ENCODE peak calls at places on chromosome 20, in seven cellular contexts. D is AG20443; F is AG09309; A is stimulated activated naive B cell treated with anti-CD40 and anti-IgM and Interleukin-4, amounts not matched to agents 10 μg/mL and 1 μg/mL and 100 μg/mL, for 72 hours; Z is fibroblast of villous mesenchyme; U is body of pancreas; R is substantia nigra. V is an unnamed sample.

GRCh38 chr20:32397567-32398084 is 39.5 kb downstream of the ASXL1 start:
- DNase-seq in F (no peak), A (no peak), R (no peak), D (no peak), U (no peak), Z (no peak), V (no peak)

GRCh38 chr20:59824711-59825562 is 108.5 kb downstream of the SYCP2 start:
- DNase-seq in U (no peak), D (no peak), Z (no peak), A (no peak), R (no peak), F (no peak), V (no peak)

GRCh38 chr20:17667445-17667844 is 14.6 kb downstream of the RRBP1 start:
- DNase-seq in D (no peak), R (no peak), U (no peak), A (no peak), Z (no peak), F (no peak), V (no peak)

GRCh38 chr20:45053441-45054351 is 47.2 kb downstream of the KCNS1 start:
- DNase-seq in Z (no peak), U (no peak), F (no peak), R (no peak), A (no peak), D (no peak), V (no peak)

GRCh38 chr20:61939691-61940360 is 125.9 kb downstream of the TAF4 start:
- DNase-seq in D (no peak), R (no peak), F (no peak), A (no peak), U (no peak), Z (no peak), V (no peak)

GRCh38 chr20:38277691-38278090 is 17.2 kb upstream of the KIAA1755 start:
- DNase-seq in R (no peak), D (no peak), U (no peak), F (no peak), Z (no peak), A (no peak), V (no peak)

GRCh38 chr20:46700481-46700880 is 9.0 kb upstream of the SLC2A10 start:
- DNase-seq in F (no peak), Z (no peak), R (no peak), A (no peak), D (no peak), U (no peak), V (no peak)

GRCh38 chr20:54221383-54221782 is 13.5 kb downstream of the PFDN4 start:
- DNase-seq in F (no peak), A (no peak), U (no peak), R (no peak), D (no peak), Z (no peak), V (no peak)

GRCh38 chr20:33789109-33789857 is 21.9 kb upstream of the CHMP4B start:
- DNase-seq in D (peak), A (no peak), F (peak), R (no peak), U (peak), Z (peak), V (peak)

GRCh38 chr20:9330151-9330550 is 184.2 kb upstream of the LAMP5 start:
- DNase-seq in D (no peak), A (no peak), Z (no peak), R (no peak), F (no peak), U (no peak), V (no peak)

GRCh38 chr20:58294497-58295455 is 14.7 kb upstream of the RAB22A start:
- DNase-seq in F (no peak), U (no peak), A (no peak), D (no peak), R (no peak), Z (no peak), V (no peak)

GRCh38 chr20:33415948-33416347 is 14.6 kb upstream of the CDK5RAP1 start:
- DNase-seq in U (no peak), A (no peak), R (no peak), Z (peak), D (peak), F (no peak), V (no peak)

GRCh38 chr20:34547844-34548613 is 10.5 kb upstream of the MAP1LC3A start:
- DNase-seq in U (no peak), D (no peak), Z (no peak), F (no peak), A (no peak), R (no peak), V (no peak)

GRCh38 chr20:61253264-61253639 is 1.2 kb downstream of the CDH4 start:
- DNase-seq in F (no peak), R (no peak), Z (peak), D (peak), A (no peak), U (no peak), V (no peak)

GRCh38 chr20:62652894-62653305 is 10.6 kb downstream of the SLCO4A1 start:
- DNase-seq in U (no peak), F (no peak), Z (peak), D (no peak), A (no peak), R (no peak), V (no peak)

GRCh38 chr20:11544029-11544678 is 373.5 kb upstream of the BTBD3 start:
- DNase-seq in U (peak), A (no peak), D (peak), F (peak), Z (peak), R (no peak), V (peak)

GRCh38 chr20:33674294-33675126 is at the start of gene NECAB3:
- DNase-seq in Z (peak), U (peak), A (peak), F (no peak), D (peak), R (peak), V (no peak)

GRCh38 chr20:647479-648019 is 5.5 kb downstream of the SRXN1 start:
- DNase-seq in A (no peak), U (no peak), R (no peak), F (no peak), D (no peak), Z (no peak), V (no peak)

GRCh38 chr20:14616003-14616402 is 278.6 kb upstream of the FLRT3 start:
- DNase-seq in D (no peak), A (no peak), Z (no peak), U (no peak), R (no peak), F (no peak), V (no peak)

GRCh38 chr20:38497246-38497645 is 24.6 kb downstream of the RALGAPB start:
- DNase-seq in F (no peak), R (no peak), D (no peak), U (no peak), Z (peak), A (no peak), V (no peak)

GRCh38 chr20:47063407-47063806 is 168.8 kb downstream of the EYA2 start:
- DNase-seq in D (no peak), R (no peak), Z (no peak), U (peak), A (no peak), F (no peak), V (no peak)

GRCh38 chr20:2151805-2152727 is 50.4 kb downstream of the STK35 start:
- DNase-seq in Z (peak), F (peak), U (no peak), A (no peak), D (peak), R (no peak), V (peak)

GRCh38 chr20:17570347-17571152 is 675 bp downstream of the DSTN start:
- DNase-seq in R (peak), F (no peak), A (peak), U (peak), D (peak), Z (peak), V (peak)

GRCh38 chr20:16944753-16945152 is 196.6 kb downstream of the OTOR start:
- DNase-seq in R (no peak), F (no peak), A (no peak), D (no peak), U (no peak), Z (no peak), V (no peak)

GRCh38 chr20:37319120-37319717 is 26.7 kb upstream of the SRC start:
- DNase-seq in A (no peak), F (no peak), U (no peak), D (no peak), Z (peak), R (no peak), V (no peak)

GRCh38 chr20:53116733-53117132 is 144.6 kb downstream of the TSHZ2 start:
- DNase-seq in D (no peak), Z (no peak), U (no peak), F (no peak), A (no peak), R (no peak), V (no peak)

GRCh38 chr20:58447733-58448391 is 58.8 kb downstream of the VAPB start:
- DNase-seq in Z (peak), F (no peak), U (peak), A (peak), R (peak), D (peak), V (peak)

GRCh38 chr20:53080969-53081871 is 109.1 kb downstream of the TSHZ2 start:
- DNase-seq in R (no peak), Z (peak), A (no peak), U (peak), F (no peak), D (no peak), V (no peak)

V was measured in stromal cell of bone marrow.